ENCODE peak calls at places on chromosome 17, in ten cellular contexts. One of them, this sample, is unnamed.

GRCh38 chr17:36534117-36534880 is at the start of gene MYO19:
- DNase-seq in ACHN: peak; percentile 78
- DNase-seq in KG1: peak; percentile 78
- DNase-seq in KBM-7: peak; percentile 64
- DNase-seq in activated CD4-positive, alpha-beta T cell treated with anti-CD3 and anti-CD28 coated beads for 4 hours: peak; percentile 53
- DNase-seq in BE2C: peak; percentile 75
- DNase-seq in mesothelial cell of epicardium: peak; percentile 35
- DNase-seq in heart left ventricle: peak; percentile 64
- DNase-seq in RWPE1: peak; percentile 78
- DNase-seq in lung microvascular endothelial cell: peak; percentile 41
- DNase-seq in this sample: peak; percentile 90

GRCh38 chr17:82105882-82106696 is 8.1 kb upstream of the FASN start:
- DNase-seq in heart left ventricle: no peak
- DNase-seq in ACHN: peak; percentile 42
- DNase-seq in KG1: peak; percentile 49
- DNase-seq in activated CD4-positive, alpha-beta T cell treated with anti-CD3 and anti-CD28 coated beads for 4 hours: peak; percentile 57
- DNase-seq in mesothelial cell of epicardium: no peak
- DNase-seq in RWPE1: peak; percentile 67
- DNase-seq in lung microvascular endothelial cell: peak; percentile 29
- DNase-seq in KBM-7: peak; percentile 78
- DNase-seq in BE2C: peak; percentile 81
- DNase-seq in this sample: peak; percentile 97

GRCh38 chr17:80829166-80829813 is 162.4 kb upstream of the CHMP6 start:
- DNase-seq in heart left ventricle: no peak
- DNase-seq in activated CD4-positive, alpha-beta T cell treated with anti-CD3 and anti-CD28 coated beads for 4 hours: no peak
- DNase-seq in KG1: no peak
- DNase-seq in BE2C: no peak
- DNase-seq in mesothelial cell of epicardium: no peak
- DNase-seq in lung microvascular endothelial cell: no peak
- DNase-seq in RWPE1: no peak
- DNase-seq in ACHN: no peak
- DNase-seq in KBM-7: no peak
- DNase-seq in this sample: no peak

GRCh38 chr17:78882546-78883089 is 20.4 kb downstream of the CEP295NL start:
- DNase-seq in KG1: no peak
- DNase-seq in KBM-7: no peak
- DNase-seq in ACHN: no peak
- DNase-seq in mesothelial cell of epicardium: no peak
- DNase-seq in lung microvascular endothelial cell: no peak
- DNase-seq in activated CD4-positive, alpha-beta T cell treated with anti-CD3 and anti-CD28 coated beads for 4 hours: no peak
- DNase-seq in heart left ventricle: peak; percentile 41
- DNase-seq in BE2C: peak; percentile 59
- DNase-seq in RWPE1: no peak
- DNase-seq in this sample: peak; percentile 39

GRCh38 chr17:28119049-28119448 is 76.6 kb downstream of the NLK start:
- DNase-seq in ACHN: no peak
- DNase-seq in RWPE1: no peak
- DNase-seq in heart left ventricle: no peak
- DNase-seq in activated CD4-positive, alpha-beta T cell treated with anti-CD3 and anti-CD28 coated beads for 4 hours: no peak
- DNase-seq in KG1: no peak
- DNase-seq in BE2C: no peak
- DNase-seq in lung microvascular endothelial cell: no peak
- DNase-seq in mesothelial cell of epicardium: no peak
- DNase-seq in KBM-7: no peak
- DNase-seq in this sample: no peak

GRCh38 chr17:78359216-78359935 is 501 bp downstream of the SOCS3 start:
- DNase-seq in RWPE1: no peak
- DNase-seq in activated CD4-positive, alpha-beta T cell treated with anti-CD3 and anti-CD28 coated beads for 4 hours: peak; percentile 51
- DNase-seq in heart left ventricle: peak; percentile 58
- DNase-seq in KG1: no peak
- DNase-seq in ACHN: no peak
- DNase-seq in BE2C: peak; percentile 32
- DNase-seq in KBM-7: no peak
- DNase-seq in lung microvascular endothelial cell: peak; percentile 51
- DNase-seq in mesothelial cell of epicardium: no peak
- DNase-seq in this sample: peak; percentile 56

GRCh38 chr17:20996724-20997615 is 45.8 kb downstream of the USP22 start:
- DNase-seq in mesothelial cell of epicardium: no peak
- DNase-seq in ACHN: no peak
- DNase-seq in BE2C: no peak
- DNase-seq in RWPE1: no peak
- DNase-seq in KBM-7: no peak
- DNase-seq in lung microvascular endothelial cell: no peak
- DNase-seq in heart left ventricle: no peak
- DNase-seq in KG1: no peak
- DNase-seq in activated CD4-positive, alpha-beta T cell treated with anti-CD3 and anti-CD28 coated beads for 4 hours: no peak
- DNase-seq in this sample: no peak

GRCh38 chr17:15194859-15195277 is 70.3 kb downstream of the PMP22 start:
- DNase-seq in activated CD4-positive, alpha-beta T cell treated with anti-CD3 and anti-CD28 coated beads for 4 hours: no peak
- DNase-seq in BE2C: no peak
- DNase-seq in KBM-7: no peak
- DNase-seq in KG1: no peak
- DNase-seq in ACHN: no peak
- DNase-seq in RWPE1: no peak
- DNase-seq in lung microvascular endothelial cell: no peak
- DNase-seq in heart left ventricle: no peak
- DNase-seq in mesothelial cell of epicardium: no peak
- DNase-seq in this sample: no peak

GRCh38 chr17:69058165-69058564 is 2.6 kb downstream of the ABCA9 start:
- DNase-seq in KG1: no peak
- DNase-seq in KBM-7: peak; percentile 63
- DNase-seq in lung microvascular endothelial cell: no peak
- DNase-seq in RWPE1: no peak
- DNase-seq in heart left ventricle: no peak
- DNase-seq in mesothelial cell of epicardium: no peak
- DNase-seq in BE2C: no peak
- DNase-seq in ACHN: peak; percentile 18
- DNase-seq in activated CD4-positive, alpha-beta T cell treated with anti-CD3 and anti-CD28 coated beads for 4 hours: no peak
- DNase-seq in this sample: no peak

GRCh38 chr17:51395621-51396020 is 135.3 kb downstream of the UTP18 start:
- DNase-seq in KBM-7: no peak
- DNase-seq in ACHN: no peak
- DNase-seq in activated CD4-positive, alpha-beta T cell treated with anti-CD3 and anti-CD28 coated beads for 4 hours: no peak
- DNase-seq in BE2C: no peak
- DNase-seq in mesothelial cell of epicardium: no peak
- DNase-seq in RWPE1: no peak
- DNase-seq in KG1: no peak
- DNase-seq in lung microvascular endothelial cell: no peak
- DNase-seq in heart left ventricle: no peak
- DNase-seq in this sample: no peak

GRCh38 chr17:19411641-19412040 is 609 bp downstream of the RNF112 start:
- DNase-seq in activated CD4-positive, alpha-beta T cell treated with anti-CD3 and anti-CD28 coated beads for 4 hours: no peak
- DNase-seq in lung microvascular endothelial cell: no peak
- DNase-seq in BE2C: no peak
- DNase-seq in mesothelial cell of epicardium: no peak
- DNase-seq in ACHN: no peak
- DNase-seq in KBM-7: no peak
- DNase-seq in RWPE1: no peak
- DNase-seq in KG1: no peak
- DNase-seq in heart left ventricle: no peak
- DNase-seq in this sample: no peak

GRCh38 chr17:41140360-41141132 is at the start of gene KRTAP4-6:
- DNase-seq in lung microvascular endothelial cell: no peak
- DNase-seq in activated CD4-positive, alpha-beta T cell treated with anti-CD3 and anti-CD28 coated beads for 4 hours: no peak
- DNase-seq in heart left ventricle: no peak
- DNase-seq in mesothelial cell of epicardium: no peak
- DNase-seq in KG1: no peak
- DNase-seq in BE2C: no peak
- DNase-seq in ACHN: no peak
- DNase-seq in KBM-7: no peak
- DNase-seq in RWPE1: peak; percentile 74
- DNase-seq in this sample: no peak

GRCh38 chr17:68561319-68561718 is 39.8 kb downstream of the FAM20A start:
- DNase-seq in KBM-7: no peak
- DNase-seq in RWPE1: no peak
- DNase-seq in heart left ventricle: no peak
- DNase-seq in KG1: no peak
- DNase-seq in mesothelial cell of epicardium: no peak
- DNase-seq in ACHN: no peak
- DNase-seq in activated CD4-positive, alpha-beta T cell treated with anti-CD3 and anti-CD28 coated beads for 4 hours: no peak
- DNase-seq in lung microvascular endothelial cell: no peak
- DNase-seq in BE2C: no peak
- DNase-seq in this sample: no peak

GRCh38 chr17:19646788-19647696 is 1.5 kb upstream of the ALDH3A2 start:
- DNase-seq in activated CD4-positive, alpha-beta T cell treated with anti-CD3 and anti-CD28 coated beads for 4 hours: no peak
- DNase-seq in heart left ventricle: no peak
- DNase-seq in ACHN: peak; percentile 51
- DNase-seq in KG1: no peak
- DNase-seq in RWPE1: no peak
- DNase-seq in KBM-7: peak; percentile 20
- DNase-seq in BE2C: no peak
- DNase-seq in lung microvascular endothelial cell: peak; percentile 40
- DNase-seq in mesothelial cell of epicardium: no peak
- DNase-seq in this sample: peak; percentile 50

GRCh38 chr17:2053380-2054261 is 1.3 kb upstream of the HIC1 start:
- DNase-seq in activated CD4-positive, alpha-beta T cell treated with anti-CD3 and anti-CD28 coated beads for 4 hours: peak; percentile 82
- DNase-seq in ACHN: peak; percentile 76
- DNase-seq in BE2C: peak; percentile 74
- DNase-seq in RWPE1: no peak
- DNase-seq in KBM-7: peak; percentile 72
- DNase-seq in KG1: no peak
- DNase-seq in heart left ventricle: peak; percentile 82
- DNase-seq in lung microvascular endothelial cell: peak; percentile 89
- DNase-seq in mesothelial cell of epicardium: no peak
- DNase-seq in this sample: peak; percentile 82

GRCh38 chr17:20236586-20237227 is 227.5 kb downstream of the SPECC1 start:
- DNase-seq in BE2C: no peak
- DNase-seq in RWPE1: no peak
- DNase-seq in heart left ventricle: no peak
- DNase-seq in activated CD4-positive, alpha-beta T cell treated with anti-CD3 and anti-CD28 coated beads for 4 hours: no peak
- DNase-seq in mesothelial cell of epicardium: no peak
- DNase-seq in lung microvascular endothelial cell: no peak
- DNase-seq in KBM-7: no peak
- DNase-seq in ACHN: no peak
- DNase-seq in KG1: no peak
- DNase-seq in this sample: no peak

GRCh38 chr17:8312251-8312650 is 2.2 kb downstream of the ARHGEF15 start:
- DNase-seq in RWPE1: no peak
- DNase-seq in mesothelial cell of epicardium: no peak
- DNase-seq in heart left ventricle: no peak
- DNase-seq in lung microvascular endothelial cell: no peak
- DNase-seq in KBM-7: no peak
- DNase-seq in activated CD4-positive, alpha-beta T cell treated with anti-CD3 and anti-CD28 coated beads for 4 hours: no peak
- DNase-seq in BE2C: no peak
- DNase-seq in KG1: no peak
- DNase-seq in ACHN: no peak
- DNase-seq in this sample: no peak

GRCh38 chr17:6452471-6453266 is 8.4 kb downstream of the PIMREG start:
- DNase-seq in mesothelial cell of epicardium: no peak
- DNase-seq in KBM-7: no peak
- DNase-seq in heart left ventricle: no peak
- DNase-seq in KG1: no peak
- DNase-seq in lung microvascular endothelial cell: no peak
- DNase-seq in BE2C: no peak
- DNase-seq in RWPE1: no peak
- DNase-seq in ACHN: no peak
- DNase-seq in activated CD4-positive, alpha-beta T cell treated with anti-CD3 and anti-CD28 coated beads for 4 hours: no peak
- DNase-seq in this sample: no peak

GRCh38 chr17:40304464-40304863 is 4.5 kb upstream of the RARA start:
- DNase-seq in KG1: no peak
- DNase-seq in BE2C: no peak
- DNase-seq in activated CD4-positive, alpha-beta T cell treated with anti-CD3 and anti-CD28 coated beads for 4 hours: no peak
- DNase-seq in KBM-7: no peak
- DNase-seq in lung microvascular endothelial cell: no peak
- DNase-seq in heart left ventricle: no peak
- DNase-seq in RWPE1: no peak
- DNase-seq in ACHN: no peak
- DNase-seq in mesothelial cell of epicardium: no peak
- DNase-seq in this sample: no peak

GRCh38 chr17:79393358-79394038 is 217.4 kb downstream of the RBFOX3 start:
- DNase-seq in lung microvascular endothelial cell: peak; percentile 80
- DNase-seq in BE2C: peak; percentile 87
- DNase-seq in ACHN: peak; percentile 74
- DNase-seq in heart left ventricle: peak; percentile 77
- DNase-seq in activated CD4-positive, alpha-beta T cell treated with anti-CD3 and anti-CD28 coated beads for 4 hours: peak; percentile 43
- DNase-seq in RWPE1: peak; percentile 66
- DNase-seq in KG1: peak; percentile 50
- DNase-seq in mesothelial cell of epicardium: peak; percentile 72
- DNase-seq in KBM-7: peak; percentile 69
- DNase-seq in this sample: peak; percentile 90

GRCh38 chr17:10077561-10078299 is 120.7 kb downstream of the GAS7 start:
- DNase-seq in BE2C: no peak
- DNase-seq in KBM-7: peak; percentile 46
- DNase-seq in RWPE1: no peak
- DNase-seq in heart left ventricle: no peak
- DNase-seq in lung microvascular endothelial cell: no peak
- DNase-seq in KG1: no peak
- DNase-seq in activated CD4-positive, alpha-beta T cell treated with anti-CD3 and anti-CD28 coated beads for 4 hours: no peak
- DNase-seq in ACHN: no peak
- DNase-seq in mesothelial cell of epicardium: no peak
- DNase-seq in this sample: no peak

GRCh38 chr17:55334285-55334684 is 69.5 kb downstream of the HLF start:
- DNase-seq in lung microvascular endothelial cell: no peak
- DNase-seq in RWPE1: no peak
- DNase-seq in mesothelial cell of epicardium: no peak
- DNase-seq in ACHN: no peak
- DNase-seq in activated CD4-positive, alpha-beta T cell treated with anti-CD3 and anti-CD28 coated beads for 4 hours: no peak
- DNase-seq in KBM-7: no peak
- DNase-seq in KG1: no peak
- DNase-seq in BE2C: no peak
- DNase-seq in heart left ventricle: no peak
- DNase-seq in this sample: no peak

GRCh38 chr17:16304832-16305231 is 48.4 kb downstream of the CENPV start:
- DNase-seq in lung microvascular endothelial cell: peak; percentile 53
- DNase-seq in ACHN: peak; percentile 43
- DNase-seq in RWPE1: no peak
- DNase-seq in KBM-7: peak; percentile 49
- DNase-seq in mesothelial cell of epicardium: no peak
- DNase-seq in KG1: no peak
- DNase-seq in activated CD4-positive, alpha-beta T cell treated with anti-CD3 and anti-CD28 coated beads for 4 hours: no peak
- DNase-seq in heart left ventricle: no peak
- DNase-seq in BE2C: peak; percentile 12
- DNase-seq in this sample: peak; percentile 60

GRCh38 chr17:39400547-39401411 is 647 bp downstream of the FBXL20 start:
- DNase-seq in KG1: no peak
- DNase-seq in heart left ventricle: peak; percentile 33
- DNase-seq in KBM-7: peak; percentile 33
- DNase-seq in lung microvascular endothelial cell: peak; percentile 20
- DNase-seq in activated CD4-positive, alpha-beta T cell treated with anti-CD3 and anti-CD28 coated beads for 4 hours: no peak
- DNase-seq in mesothelial cell of epicardium: peak; percentile 22
- DNase-seq in ACHN: peak; percentile 25
- DNase-seq in BE2C: no peak
- DNase-seq in RWPE1: peak; percentile 22
- DNase-seq in this sample: no peak